ENCODE peak calls at places on chromosomes 5 and 9, in six cellular contexts. A, J, R, E, Z and I are unnamed samples. For H3K4me1, the result is how much of the 10 kb centered on the place peaks cover.

GRCh38 chr5:92566113-92566767 is 1014.8 kb downstream of the NR2F1-AS1 start:
- DNase-seq in J (no peak), R (no peak), E (no peak), A (no peak), Z (no peak), I (no peak)

GRCh38 chr5:51651889-51652288 is 268.6 kb downstream of the ISL1 start:
- DNase-seq in Z (no peak), R (no peak), A (no peak), E (no peak), J (no peak), I (no peak)

GRCh38 chr5:133509742-133510079 is 102.6 kb downstream of the FSTL4 start:
- DNase-seq in Z (no peak), A (no peak), J (no peak), R (no peak), E (no peak), I (no peak)

GRCh38 chr9:36976371-36977030 is 57.6 kb downstream of the PAX5 start:
- DNase-seq in J (no peak), E (no peak), A (no peak), Z (no peak), R (no peak), I (no peak)

GRCh38 chr5:103840600-103840999 is 278.0 kb upstream of the NUDT12 start:
- DNase-seq in Z (no peak), A (no peak), R (no peak), J (no peak), E (no peak), I (no peak)

GRCh38 chr5:444226-444625 is 1.2 kb downstream of the EXOC3 start:
- DNase-seq in A (no peak), E (no peak), Z (no peak), J (no peak), R (no peak), I (no peak)

GRCh38 chr9:23686896-23687295 is 139.1 kb downstream of the ELAVL2 start:
- DNase-seq in J (no peak), E (no peak), R (no peak), A (no peak), Z (no peak), I (no peak)

GRCh38 chr9:72952914-72953313 is at the start of gene ALDH1A1:
- DNase-seq in Z (no peak), E (no peak), R (peak), J (no peak), A (no peak), I (peak)

GRCh38 chr5:78204241-78204640 is 90.3 kb downstream of the AP3B1 start:
- DNase-seq in R (no peak), E (no peak), J (no peak), Z (no peak), A (no peak), I (no peak)

GRCh38 chr5:128920345-128921215 is 44.7 kb upstream of the SLC27A6 start:
- DNase-seq in E (no peak), R (no peak), A (no peak), Z (no peak), J (no peak), I (no peak)

GRCh38 chr9:109387206-109387605 is 66.3 kb upstream of the EPB41L4B start:
- DNase-seq in R (no peak), Z (no peak), E (no peak), A (no peak), J (no peak), I (no peak)

GRCh38 chr9:71665247-71665646 is 103.1 kb downstream of the CEMIP2 start:
- DNase-seq in E (no peak), R (no peak), A (no peak), Z (no peak), J (no peak), I (no peak)

GRCh38 chr9:21801683-21802417 is 586 bp upstream of the MTAP start:
- DNase-seq in R (peak), A (peak), J (no peak), Z (peak), E (peak), I (peak)

GRCh38 chr9:124574944-124575343 is 67.7 kb upstream of the NR5A1 start:
- DNase-seq in A (no peak), J (no peak), Z (no peak), R (no peak), E (no peak), I (no peak)

GRCh38 chr5:146671561-146671960 is 155.6 kb upstream of the GPR151 start:
- DNase-seq in E (no peak), Z (no peak), R (no peak), J (no peak), A (no peak), I (no peak)

GRCh38 chr5:65696892-65697291 is 25.0 kb downstream of the SGTB start:
- DNase-seq in R (no peak), A (no peak), Z (no peak), J (no peak), E (no peak), I (no peak)

GRCh38 chr9:31916591-31917223 is 467.7 kb upstream of the ACO1 start:
- DNase-seq in J (no peak), A (no peak), E (no peak), Z (no peak), R (no peak), I (no peak)

GRCh38 chr9:92734931-92735906 is 29.4 kb downstream of the BICD2 start:
- DNase-seq in R (no peak), J (no peak), A (peak), E (no peak), Z (no peak), I (peak)

DNA sequence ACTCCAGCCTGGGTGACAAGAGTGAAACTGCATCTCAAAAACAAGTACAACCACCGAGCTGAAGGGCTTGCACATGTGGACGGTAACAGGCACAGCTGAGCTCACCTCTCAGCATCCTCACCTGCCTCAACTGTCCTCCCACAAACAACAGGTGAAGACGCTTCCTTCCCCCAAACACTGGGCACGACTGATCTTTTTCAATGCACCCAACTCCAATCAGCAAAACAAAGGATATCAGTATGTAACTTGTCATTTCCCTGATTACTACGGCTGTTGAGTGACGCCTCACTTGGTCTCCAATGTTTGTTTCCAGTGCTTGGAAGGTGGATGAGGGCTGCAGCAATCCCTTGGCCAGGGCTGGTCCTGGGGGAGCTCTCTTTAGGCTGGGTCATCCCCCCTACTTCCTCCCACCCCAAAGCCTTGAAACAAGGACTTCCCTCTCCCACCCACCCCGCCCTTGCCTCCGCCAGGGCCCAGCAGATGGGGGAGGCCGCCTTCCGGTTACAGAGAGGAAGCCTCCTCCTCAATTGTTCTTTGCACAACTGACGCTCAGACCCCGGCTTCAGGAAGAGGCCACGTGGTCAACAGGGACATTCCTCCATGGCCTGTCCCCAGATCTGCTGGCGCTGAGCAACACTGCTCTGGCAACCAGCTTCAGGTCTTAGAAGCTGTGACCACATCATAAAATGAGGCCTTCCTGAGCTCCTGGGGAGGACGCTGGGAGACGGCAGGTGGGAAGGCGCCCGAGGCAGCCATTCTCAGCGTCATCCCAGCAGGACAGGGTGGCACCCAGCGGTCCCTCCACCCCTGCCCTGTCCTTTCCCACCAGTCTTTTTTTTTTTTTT is 5.9 kb downstream of the FAM78A start:
- DNase-seq in R (peak), E (peak), J (peak), A (peak), Z (no peak), I (peak)
- H3K4me3 ChIP-seq in R (no peak), E (peak), J (peak), A (no peak), Z (no peak), I (no peak)

GRCh38 chr5:176540956-176541337 is 3.7 kb upstream of the RNF44 start:
- DNase-seq in Z (no peak), J (peak), R (no peak), A (peak), E (no peak), I (no peak)

GRCh38 chr5:176542135-176542595 is 5.0 kb upstream of the RNF44 start:
- DNase-seq in E (no peak), J (peak), R (no peak), A (peak), Z (peak), I (peak)

GRCh38 chr5:176543428-176544182 is 5.5 kb upstream of the CDHR2 start:
- DNase-seq in J (peak), R (peak), Z (peak), A (peak), E (peak), I (peak)

GRCh38 chr5:176541338-176542134 is 4.3 kb upstream of the RNF44 start:
- DNase-seq in E (peak), R (peak), J (peak), A (peak), Z (peak), I (peak)

DNA sequence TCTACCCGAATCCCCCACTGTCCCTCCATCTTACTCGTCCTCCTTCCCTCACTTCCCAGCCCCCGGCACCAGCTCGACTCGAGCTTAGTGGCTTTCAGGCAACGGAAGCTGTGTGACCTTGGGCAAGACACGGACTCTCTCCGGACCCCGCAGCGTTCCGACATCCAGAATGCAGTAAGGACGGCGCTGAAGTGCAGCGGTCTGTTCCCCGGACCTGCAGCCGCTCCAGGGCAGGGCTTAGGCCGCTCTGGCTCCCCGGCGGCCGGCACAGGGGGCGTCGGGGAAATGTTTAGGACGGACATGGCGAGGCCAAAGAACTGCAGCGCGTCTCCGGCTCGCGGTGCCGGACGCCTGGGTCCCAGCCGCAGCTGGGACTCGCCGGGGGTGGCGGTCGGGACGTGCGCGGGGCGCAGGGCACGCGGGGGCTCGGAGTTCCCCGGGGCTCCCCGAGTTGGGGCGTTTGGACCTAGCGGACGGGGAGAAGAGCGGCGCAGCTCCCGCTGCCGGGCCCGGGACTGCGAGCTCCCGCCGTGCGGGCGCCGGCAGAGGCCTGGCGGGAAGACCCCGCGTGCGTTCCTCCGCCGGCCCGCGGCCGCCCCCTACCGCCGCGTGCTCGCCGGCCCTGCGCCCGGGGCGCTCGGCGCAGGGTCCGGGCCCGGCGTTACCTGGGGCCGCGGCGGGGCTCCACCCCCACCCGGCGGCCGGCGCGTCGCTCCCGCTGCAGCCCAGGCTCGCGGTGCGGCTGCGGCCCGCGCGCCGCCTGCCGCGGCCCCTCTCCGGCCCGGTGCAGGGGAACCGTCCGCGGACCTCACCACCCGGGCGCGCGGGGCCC is 5.6 kb upstream of the RNF44 start:
- DNase-seq in A (peak), Z (peak), J (no peak), R (no peak), E (no peak), I (no peak)
- H3K4me1 ChIP-seq in A (under half), Z (under half), J (half or more), R (under half), E (under half), I (half or more)

GRCh38 chr9:2729003-2729402 is 11.7 kb downstream of the KCNV2 start:
- DNase-seq in E (no peak), A (no peak), J (no peak), R (no peak), Z (no peak), I (no peak)
- TF ChIP-seq CTCF in E (no peak), A (no peak), J (no peak), R (no peak), Z (no peak), I (no peak)

DNA sequence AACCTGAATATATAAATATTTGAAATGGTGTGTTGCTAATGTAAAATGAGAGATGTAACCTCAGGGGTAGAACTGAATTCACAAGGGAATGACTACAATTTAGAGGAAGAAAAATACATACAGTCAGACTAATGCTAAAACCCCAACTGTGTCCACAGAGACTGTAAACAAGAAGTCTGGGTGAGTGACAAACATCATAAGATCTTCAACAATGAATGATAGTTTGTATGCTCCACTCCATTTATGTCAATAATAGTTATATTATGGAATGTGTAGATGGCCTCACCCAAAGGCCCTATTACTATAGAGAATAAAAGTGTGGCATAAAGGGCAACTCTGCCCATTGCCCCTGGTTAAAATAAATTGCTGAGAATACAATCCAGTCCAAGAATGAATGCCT is 102.9 kb downstream of the CETN3 start:
- DNase-seq in R (no peak), Z (no peak), A (no peak), E (no peak), J (no peak), I (no peak)
- H3K4me3 ChIP-seq in R (no peak), Z (no peak), A (no peak), E (no peak), J (no peak), I (no peak)

DNA sequence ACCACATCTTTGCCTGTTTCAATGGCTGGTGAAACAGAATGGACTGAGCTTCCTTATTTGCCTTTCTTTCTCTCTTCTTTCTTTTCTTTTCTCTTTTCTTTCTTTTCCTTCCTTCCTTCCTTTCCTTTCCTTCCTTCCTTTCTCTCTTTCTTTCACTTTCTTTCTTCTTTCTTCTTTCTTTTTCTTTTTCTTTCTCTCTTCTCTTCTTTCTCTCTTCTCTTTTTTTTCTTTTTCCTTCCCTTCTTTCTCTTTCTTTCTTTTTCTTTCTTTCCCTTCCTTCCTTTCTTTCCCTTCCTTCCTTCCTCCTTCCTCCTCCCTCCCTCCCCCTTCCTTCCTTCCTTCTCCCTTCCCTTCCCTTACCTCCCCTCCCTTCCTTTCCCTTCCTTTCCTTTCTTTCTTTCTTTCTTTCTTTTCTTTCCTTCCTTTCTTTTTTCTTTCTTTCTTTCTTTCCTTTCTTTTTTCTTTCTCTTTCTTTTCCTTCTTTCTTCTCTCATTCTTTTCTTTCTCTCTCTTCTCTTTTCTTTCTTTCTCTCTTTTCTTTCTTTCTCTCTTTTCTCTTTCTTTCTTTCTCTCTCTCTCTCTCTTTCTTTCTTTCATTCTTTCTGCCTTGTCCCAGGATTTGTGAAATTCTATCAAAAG is 50.1 kb upstream of the MCTP1 start:
- DNase-seq in J (no peak), A (no peak), Z (no peak), R (no peak), E (no peak), I (no peak)
- H3K4me1 ChIP-seq in J (under half), A (under half), Z (under half), R (under half), E (under half), I (under half)

GRCh38 chr9:128067898-128068655 is at the start of gene SLC25A25:
- DNase-seq in Z (peak), A (peak), R (peak), J (peak), E (peak), I (peak)
- TF ChIP-seq CTCF in Z (no peak), A (no peak), R (no peak), J (no peak), E (no peak), I (no peak)

GRCh38 chr5:1881273-1881586 is 1.5 kb downstream of the IRX4 start:
- DNase-seq in A (no peak), Z (no peak), E (no peak), R (no peak), J (no peak), I (no peak)
- H3K4me3 ChIP-seq in A (no peak), Z (no peak), E (no peak), R (no peak), J (no peak), I (no peak)

GRCh38 chr5:93715776-93716175 is 25.6 kb downstream of the POU5F2 start:
- DNase-seq in E (no peak), J (no peak), R (no peak), A (no peak), Z (no peak), I (no peak)

GRCh38 chr5:93721045-93721444 is 20.4 kb downstream of the POU5F2 start:
- DNase-seq in Z (no peak), A (no peak), R (no peak), E (no peak), J (no peak), I (no peak)

GRCh38 chr5:93717162-93717561 is 24.2 kb downstream of the POU5F2 start:
- DNase-seq in R (no peak), E (no peak), A (no peak), Z (no peak), J (no peak), I (no peak)

GRCh38 chr5:93715327-93715726 is 26.1 kb downstream of the POU5F2 start:
- DNase-seq in Z (no peak), A (no peak), R (no peak), J (no peak), E (no peak), I (no peak)

GRCh38 chr5:93716453-93716852 is 24.9 kb downstream of the POU5F2 start:
- DNase-seq in J (no peak), Z (no peak), R (no peak), E (no peak), A (no peak), I (no peak)
- H3K4me1 ChIP-seq in J (under half), Z (under half), R (under half), E (under half), A (under half), I (under half)